ENCODE peak calls at places on chromosome 21, in six cellular contexts. J is H1, O is cardiac muscle cell, Y is uterus, B is small intestine, S is thoracic aorta. D is an unnamed sample.
A peak's percentile ranks its signal among the peaks of the same experiment; 100 is the strongest.

GRCh38 chr21:23160914-23161313 is 2162.7 kb downstream of the NCAM2 start:
- DNase-seq in J (no peak), O (no peak), Y (no peak), B (no peak), S (no peak), D (no peak)

GRCh38 chr21:32426592-32427051 is 14.1 kb downstream of the EVA1C start:
- DNase-seq in J (no peak), O (no peak), Y (no peak), B (no peak), S (no peak), D (no peak)

GRCh38 chr21:19900149-19900548 is 1098.1 kb upstream of the NCAM2 start:
- DNase-seq in J (no peak), O (no peak), Y (no peak), B (no peak), S (no peak), D (no peak)

GRCh38 chr21:41210405-41211040 is 42.6 kb downstream of the BACE2 start:
- DNase-seq in J (no peak), O (peak; percentile 22), Y (no peak), B (no peak), S (no peak), D (no peak)

GRCh38 chr21:23853796-23854379 is 1753.4 kb downstream of the MRPL39 start:
- DNase-seq in J (no peak), O (peak; percentile 36), Y (no peak), B (no peak), S (no peak), D (no peak)

GRCh38 chr21:43318841-43319781 is 107.8 kb downstream of the SIK1 start:
- DNase-seq in J (no peak), O (no peak), Y (no peak), B (no peak), S (no peak), D (no peak)

GRCh38 chr21:28445081-28445830 is 547.4 kb downstream of the LTN1 start:
- DNase-seq in J (no peak), O (no peak), Y (no peak), B (no peak), S (no peak), D (no peak)

GRCh38 chr21:31194510-31195293 is 149.4 kb downstream of the TIAM1 start:
- DNase-seq in J (no peak), O (no peak), Y (no peak), B (no peak), S (no peak), D (no peak)

GRCh38 chr21:28283652-28284490 is 708.8 kb downstream of the LTN1 start:
- DNase-seq in J (no peak), O (peak; percentile 70), Y (peak; percentile 27), B (peak; percentile 26), S (no peak), D (no peak)

GRCh38 chr21:23939369-23940065 is 1667.8 kb downstream of the MRPL39 start:
- DNase-seq in J (no peak), O (no peak), Y (no peak), B (no peak), S (no peak), D (no peak)

GRCh38 chr21:31182231-31183129 is 144.2 kb upstream of the KRTAP19-8 start:
- DNase-seq in J (no peak), O (no peak), Y (no peak), B (no peak), S (no peak), D (no peak)

GRCh38 chr21:41692216-41692615 is 74.6 kb downstream of the RIPK4 start:
- DNase-seq in J (no peak), O (no peak), Y (no peak), B (no peak), S (no peak), D (no peak)

GRCh38 chr21:31732538-31732864 is 583 bp upstream of the SCAF4 start:
- DNase-seq in J (no peak), O (no peak), Y (no peak), B (no peak), S (no peak), D (no peak)

GRCh38 chr21:41678016-41678935 is 88.6 kb downstream of the RIPK4 start:
- DNase-seq in J (no peak), O (peak; percentile 30), Y (no peak), B (peak; percentile 97), S (no peak), D (no peak)

GRCh38 chr21:31335957-31336738 is 7.9 kb downstream of the TIAM1 start:
- DNase-seq in J (no peak), O (no peak), Y (no peak), B (no peak), S (no peak), D (no peak)

GRCh38 chr21:32370971-32371766 is 21.6 kb downstream of the URB1 start:
- DNase-seq in J (no peak), O (no peak), Y (no peak), B (no peak), S (no peak), D (no peak)

GRCh38 chr21:37072239-37072987 is 458 bp downstream of the PIGP start:
- DNase-seq in J (no peak), O (no peak), Y (no peak), B (peak; percentile 78), S (peak; percentile 46), D (peak; percentile 96)

GRCh38 chr21:14952916-14953315 is 111.9 kb downstream of the NRIP1 start:
- DNase-seq in J (no peak), O (no peak), Y (no peak), B (no peak), S (no peak), D (no peak)

GRCh38 chr21:43575466-43575841 is 83.8 kb downstream of the HSF2BP start:
- DNase-seq in J (no peak), O (no peak), Y (no peak), B (no peak), S (no peak), D (no peak)

GRCh38 chr21:32141009-32141357 is 137.9 kb downstream of the MIS18A start:
- DNase-seq in J (no peak), O (no peak), Y (no peak), B (no peak), S (no peak), D (no peak)

GRCh38 chr21:45831991-45832740 is 149.4 kb upstream of the COL6A1 start:
- DNase-seq in J (no peak), O (no peak), Y (peak; percentile 86), B (no peak), S (no peak), D (peak; percentile 92)

GRCh38 chr21:29233611-29234540 is 64.8 kb upstream of the BACH1 start:
- DNase-seq in J (no peak), O (no peak), Y (no peak), B (no peak), S (no peak), D (no peak)

GRCh38 chr21:40143822-40144525 is 276.7 kb downstream of the PCP4 start:
- DNase-seq in J (no peak), O (peak; percentile 79), Y (peak; percentile 32), B (peak; percentile 28), S (no peak), D (no peak)

GRCh38 chr21:42098957-42099547 is 27.9 kb downstream of the UMODL1 start:
- DNase-seq in J (no peak), O (no peak), Y (no peak), B (no peak), S (no peak), D (no peak)

GRCh38 chr21:46459356-46460112 is 843 bp downstream of the DIP2A start:
- DNase-seq in J (no peak), O (peak; percentile 10), Y (peak; percentile 54), B (peak; percentile 52), S (no peak), D (no peak)

GRCh38 chr21:31310750-31311149 is 33.3 kb downstream of the TIAM1 start:
- DNase-seq in J (no peak), O (no peak), Y (no peak), B (no peak), S (no peak), D (no peak)

GRCh38 chr21:44650973-44651675 is 3.3 kb downstream of the KRTAP12-4 start:
- DNase-seq in J (no peak), O (no peak), Y (no peak), B (no peak), S (no peak), D (peak; percentile 89)

GRCh38 chr21:44653123-44653522 is 1.3 kb downstream of the KRTAP12-4 start:
- DNase-seq in J (no peak), O (no peak), Y (no peak), B (no peak), S (no peak), D (peak; percentile 55)

GRCh38 chr21:44649701-44650100 is 3.5 kb downstream of the KRTAP10-11 start:
- DNase-seq in J (no peak), O (no peak), Y (no peak), B (no peak), S (no peak), D (peak; percentile 60)

GRCh38 chr21:44648557-44649311 is 2.5 kb downstream of the KRTAP10-11 start:
- DNase-seq in J (no peak), O (no peak), Y (no peak), B (no peak), S (no peak), D (peak; percentile 84)

GRCh38 chr21:44650265-44650972 is 4.0 kb downstream of the KRTAP12-4 start:
- DNase-seq in J (no peak), O (no peak), Y (no peak), B (no peak), S (no peak), D (peak; percentile 91)
- H3K9me3 ChIP-seq in J (no peaks in the 10 kb centered on the region), O (no peaks in the 10 kb centered on the region), Y (no peaks in the 10 kb centered on the region), B (no peaks in the 10 kb centered on the region), S (no peaks in the 10 kb centered on the region), D (no peaks in the 10 kb centered on the region)

GRCh38 chr21:9753943-9754342 is 767.4 kb upstream of the TPTE start:
- DNase-seq in J (no peak), O (no peak), Y (no peak), B (no peak), S (no peak), D (peak; percentile 92)
- H3K9me3 ChIP-seq in J (peaks cover 63% of the 10 kb centered on the region), O (peaks cover 26% of the 10 kb centered on the region), Y (no peaks in the 10 kb centered on the region), B (peaks cover 7% of the 10 kb centered on the region), S (no peaks in the 10 kb centered on the region), D (no peaks in the 10 kb centered on the region)

GRCh38 chr21:21622460-21623234 is 624.4 kb downstream of the NCAM2 start:
- DNase-seq in J (no peak), O (no peak), Y (no peak), B (no peak), S (no peak), D (no peak)

GRCh38 chr21:21624674-21625073 is 626.5 kb downstream of the NCAM2 start:
- DNase-seq in J (no peak), O (no peak), Y (no peak), B (peak; percentile 1), S (no peak), D (no peak)
- H3K9me3 ChIP-seq in J (no peaks in the 10 kb centered on the region), O (no peaks in the 10 kb centered on the region), Y (no peaks in the 10 kb centered on the region), B (no peaks in the 10 kb centered on the region), S (no peaks in the 10 kb centered on the region), D (no peaks in the 10 kb centered on the region)

GRCh38 chr21:34180406-34180805 is 107.0 kb downstream of the MRPS6 start:
- DNase-seq in J (no peak), O (no peak), Y (no peak), B (no peak), S (no peak), D (no peak)

GRCh38 chr21:34179204-34179935 is 106.0 kb downstream of the MRPS6 start:
- DNase-seq in J (no peak), O (no peak), Y (no peak), B (no peak), S (no peak), D (no peak)

GRCh38 chr21:34174470-34174869 is 101.1 kb downstream of the MRPS6 start:
- DNase-seq in J (no peak), O (no peak), Y (no peak), B (no peak), S (no peak), D (no peak)

GRCh38 chr21:34177919-34178567 is 104.7 kb downstream of the MRPS6 start:
- DNase-seq in J (no peak), O (no peak), Y (no peak), B (no peak), S (no peak), D (no peak)

GRCh38 chr21:34176442-34176841 is 103.1 kb downstream of the MRPS6 start:
- DNase-seq in J (no peak), O (no peak), Y (no peak), B (no peak), S (no peak), D (no peak)
- H3K9me3 ChIP-seq in J (no peaks in the 10 kb centered on the region), O (no peaks in the 10 kb centered on the region), Y (no peaks in the 10 kb centered on the region), B (no peaks in the 10 kb centered on the region), S (no peaks in the 10 kb centered on the region), D (peaks cover 6% of the 10 kb centered on the region)

D was measured in esophagus muscularis mucosa.